ENCODE peak calls at places on chromosomes 2 and 18, in six cellular contexts. B, M, X, R, U and Y are unnamed samples.

GRCh38 chr2:158598856-158599517 is 142.2 kb downstream of the PKP4 start:
- DNase-seq in B (no peak), M (peak), X (no peak), R (no peak), U (no peak), Y (no peak)

GRCh38 chr2:669323-669722 is 7.9 kb downstream of the TMEM18 start:
- DNase-seq in B (no peak), M (no peak), X (no peak), R (no peak), U (no peak), Y (no peak)

GRCh38 chr2:101012706-101013181 is 10.7 kb downstream of the RPL31 start:
- DNase-seq in B (peak), M (peak), X (peak), R (peak), U (no peak), Y (peak)

GRCh38 chr2:24787532-24787931 is 5.7 kb downstream of the PTRHD1 start:
- DNase-seq in B (no peak), M (no peak), X (no peak), R (no peak), U (no peak), Y (no peak)

GRCh38 chr2:118805061-118805690 is 42.3 kb downstream of the EN1 start:
- DNase-seq in B (no peak), M (no peak), X (no peak), R (no peak), U (no peak), Y (no peak)

GRCh38 chr18:44599409-44599808 is 81.3 kb upstream of the SETBP1 start:
- DNase-seq in B (no peak), M (no peak), X (no peak), R (no peak), U (no peak), Y (no peak)

GRCh38 chr2:154013514-154013913 is 141.8 kb downstream of the GALNT13 start:
- DNase-seq in B (no peak), M (no peak), X (no peak), R (no peak), U (no peak), Y (no peak)

GRCh38 chr2:104790100-104790811 is 63.7 kb upstream of the POU3F3 start:
- DNase-seq in B (no peak), M (no peak), X (no peak), R (peak), U (no peak), Y (no peak)

GRCh38 chr2:232741972-232742371 is 34.4 kb downstream of the KCNJ13 start:
- DNase-seq in B (no peak), M (no peak), X (no peak), R (no peak), U (no peak), Y (no peak)

GRCh38 chr18:6056171-6056932 is 161.0 kb upstream of the TMEM200C start:
- DNase-seq in B (no peak), M (no peak), X (peak), R (no peak), U (no peak), Y (peak)

GRCh38 chr18:67599277-67599676 is 82.8 kb upstream of the DSEL start:
- DNase-seq in B (no peak), M (no peak), X (no peak), R (no peak), U (no peak), Y (no peak)

GRCh38 chr2:98822301-98823164 is 91.6 kb upstream of the MGAT4A start:
- DNase-seq in B (peak), M (no peak), X (no peak), R (peak), U (no peak), Y (no peak)

GRCh38 chr2:7097353-7097895 is 180.2 kb downstream of the RNF144A start:
- DNase-seq in B (peak), M (peak), X (peak), R (peak), U (peak), Y (peak)

GRCh38 chr2:167215595-167215994 is 327.3 kb downstream of the XIRP2 start:
- DNase-seq in B (no peak), M (no peak), X (no peak), R (no peak), U (no peak), Y (no peak)

GRCh38 chr18:5159080-5159479 is 38.0 kb downstream of the AKAIN1 start:
- DNase-seq in B (no peak), M (no peak), X (no peak), R (no peak), U (no peak), Y (no peak)

GRCh38 chr2:131041402-131042160 is 51.7 kb downstream of the FAM168B start:
- DNase-seq in B (no peak), M (no peak), X (no peak), R (no peak), U (no peak), Y (no peak)

GRCh38 chr2:36539631-36540030 is 58.3 kb downstream of the FEZ2 start:
- DNase-seq in B (no peak), M (no peak), X (no peak), R (no peak), U (no peak), Y (no peak)

GRCh38 chr2:190648289-190649034 is 421 bp upstream of the NAB1 start:
- DNase-seq in B (peak), M (peak), X (peak), R (peak), U (peak), Y (peak)

GRCh38 chr2:239355139-239355538 is 45.7 kb downstream of the HDAC4 start:
- DNase-seq in B (no peak), M (no peak), X (no peak), R (no peak), U (no peak), Y (no peak)

GRCh38 chr18:26487437-26487836 is 60.9 kb downstream of the KCTD1 start:
- DNase-seq in B (peak), M (no peak), X (no peak), R (no peak), U (no peak), Y (no peak)

GRCh38 chr2:10305715-10306114 is 3.0 kb downstream of the HPCAL1 start:
- DNase-seq in B (peak), M (no peak), X (no peak), R (peak), U (no peak), Y (no peak)

GRCh38 chr2:58701688-58702301 is 460.7 kb upstream of the FANCL start:
- DNase-seq in B (no peak), M (no peak), X (no peak), R (no peak), U (no peak), Y (no peak)

GRCh38 chr2:56082665-56083064 is 101.1 kb upstream of the CCDC85A start:
- DNase-seq in B (no peak), M (no peak), X (no peak), R (no peak), U (no peak), Y (no peak)

GRCh38 chr2:128593518-128594272 is 275.0 kb upstream of the HS6ST1 start:
- DNase-seq in B (no peak), M (no peak), X (no peak), R (no peak), U (no peak), Y (no peak)

GRCh38 chr2:28338754-28339325 is 53.8 kb upstream of the FOSL2 start:
- DNase-seq in B (no peak), M (no peak), X (no peak), R (no peak), U (no peak), Y (no peak)

GRCh38 chr2:135694711-135695110 is 46.9 kb upstream of the UBXN4 start:
- DNase-seq in B (no peak), M (no peak), X (no peak), R (no peak), U (no peak), Y (peak)

GRCh38 chr2:101152195-101153076 is 1.3 kb upstream of the TBC1D8 start:
- DNase-seq in B (peak), M (peak), X (peak), R (peak), U (peak), Y (peak)

GRCh38 chr2:169086893-169087467 is 17.6 kb downstream of the DHRS9 start:
- DNase-seq in B (no peak), M (no peak), X (no peak), R (no peak), U (no peak), Y (no peak)

GRCh38 chr2:142142595-142142994 is 11.8 kb upstream of the LRP1B start:
- DNase-seq in B (no peak), M (no peak), X (no peak), R (no peak), U (no peak), Y (no peak)

GRCh38 chr2:228556707-228557106 is 375.2 kb upstream of the SPHKAP start:
- DNase-seq in B (no peak), M (no peak), X (no peak), R (no peak), U (no peak), Y (no peak)

GRCh38 chr2:179106342-179107178 is 56.6 kb upstream of the CCDC141 start:
- DNase-seq in B (no peak), M (peak), X (peak), R (no peak), U (peak), Y (peak)

GRCh38 chr2:230941202-230942180 is 16.4 kb upstream of the GPR55 start:
- DNase-seq in B (no peak), M (no peak), X (no peak), R (no peak), U (no peak), Y (no peak)

GRCh38 chr2:158717366-158718195 is 77.5 kb upstream of the DAPL1 start:
- DNase-seq in B (no peak), M (no peak), X (no peak), R (no peak), U (no peak), Y (no peak)

GRCh38 chr2:194819367-194819766 is 837.7 kb upstream of the SLC39A10 start:
- DNase-seq in B (no peak), M (peak), X (peak), R (no peak), U (no peak), Y (no peak)

GRCh38 chr2:20614201-20615045 is 36.5 kb downstream of the HS1BP3 start:
- DNase-seq in B (no peak), M (peak), X (no peak), R (no peak), U (no peak), Y (no peak)

GRCh38 chr2:237702439-237703397 is 75.3 kb downstream of the LRRFIP1 start:
- DNase-seq in B (no peak), M (no peak), X (no peak), R (no peak), U (no peak), Y (no peak)